ENCODE peak calls at places on chromosomes 7 and 10, in nine cellular contexts. Z is pancreas, U is Calu3, J is type B pancreatic cell, P is fibroblast of mammary gland, T is IMR-90, X is psoas muscle, Q is fibroblast of the aortic adventitia, V is endothelial cell. F is an unnamed sample.

GRCh38 chr10:122492955-122493597 is 31.7 kb downstream of the HTRA1 start:
- DNase-seq in X (no peak), U (no peak), T (peak; percentile 56), J (no peak), Q (peak; percentile 83), V (no peak), P (peak; percentile 88), Z (no peak), F (peak; percentile 84)

GRCh38 chr10:129494740-129495139 is 27.7 kb downstream of the MGMT start:
- DNase-seq in P (no peak), T (no peak), V (no peak), U (no peak), Z (no peak), Q (no peak), J (no peak), X (no peak), F (no peak)

GRCh38 chr7:69764681-69765080 is 166.4 kb downstream of the AUTS2 start:
- DNase-seq in P (no peak), J (no peak), T (no peak), Q (no peak), U (no peak), X (no peak), V (no peak), Z (no peak), F (no peak)

GRCh38 chr10:129852829-129853228 is 111.2 kb downstream of the EBF3 start:
- DNase-seq in J (no peak), T (no peak), P (no peak), X (no peak), Z (no peak), Q (no peak), V (no peak), U (no peak), F (no peak)

GRCh38 chr10:90062786-90063185 is 361.4 kb downstream of the KIF20B start:
- DNase-seq in J (no peak), X (no peak), T (peak; percentile 4), U (no peak), Z (no peak), P (peak; percentile 59), V (no peak), Q (no peak), F (no peak)

GRCh38 chr10:70920519-70920918 is 32.2 kb upstream of the PCBD1 start:
- DNase-seq in Q (no peak), V (no peak), J (no peak), P (no peak), T (no peak), U (peak; percentile 81), X (peak; percentile 3), Z (peak; percentile 77), F (no peak)

GRCh38 chr10:123945506-123945905 is 53.9 kb upstream of the CPXM2 start:
- DNase-seq in V (no peak), P (peak; percentile 76), X (no peak), Q (peak; percentile 58), Z (no peak), U (peak; percentile 4), T (peak; percentile 2), J (no peak), F (peak; percentile 74)

GRCh38 chr7:96349572-96349971 is 27.7 kb upstream of the SLC25A13 start:
- DNase-seq in Z (no peak), U (no peak), P (no peak), J (no peak), T (no peak), Q (no peak), X (no peak), V (no peak), F (no peak)

GRCh38 chr7:47946581-47947354 is 1.5 kb downstream of the PKD1L1 start:
- DNase-seq in Q (no peak), U (no peak), X (no peak), J (peak; percentile 42), T (no peak), Z (no peak), P (no peak), V (no peak), F (no peak)

GRCh38 chr7:137932881-137933269 is 69.0 kb downstream of the CREB3L2 start:
- DNase-seq in J (no peak), Q (peak; percentile 82), V (no peak), Z (no peak), P (peak; percentile 93), T (peak; percentile 77), X (no peak), U (no peak), F (peak; percentile 88)

GRCh38 chr7:118195837-118196474 is 12.0 kb downstream of the LSM8 start:
- DNase-seq in P (peak; percentile 75), V (peak; percentile 60), Q (peak; percentile 80), T (peak; percentile 70), Z (no peak), J (no peak), U (peak; percentile 63), X (no peak), F (peak; percentile 68)

GRCh38 chr10:117757121-117757795 is 214.7 kb downstream of the EMX2 start:
- DNase-seq in Z (no peak), V (no peak), T (no peak), J (no peak), U (no peak), P (no peak), X (no peak), Q (no peak), F (peak; percentile 65)

DNA sequence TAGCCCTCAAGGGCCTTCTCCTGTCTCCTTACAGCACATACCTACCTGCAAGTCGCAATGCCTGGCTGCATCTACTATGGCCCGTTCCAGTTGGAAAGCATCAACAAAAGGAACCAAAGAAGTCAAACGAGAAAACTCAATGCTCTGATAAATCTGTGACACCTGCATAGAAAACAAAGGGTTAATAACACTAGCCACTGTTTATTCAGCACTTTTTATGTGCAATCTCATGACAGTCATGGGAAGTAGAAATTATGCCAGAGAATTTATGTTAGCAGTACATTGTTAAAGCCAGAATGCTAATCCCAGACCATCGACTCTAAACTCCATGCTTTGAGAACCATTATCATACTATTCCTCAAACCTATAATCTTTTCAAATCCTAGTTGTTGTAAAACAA is 21.1 kb downstream of the EIF3A start:
- DNase-seq in Z (no peak), Q (no peak), T (no peak), P (no peak), X (no peak), J (no peak), V (no peak), U (no peak), F (no peak)
- TF ChIP-seq CTCF in Z (no peak), Q (no peak), T (no peak), P (no peak), X (no peak), J (no peak), V (no peak), U (no peak), F (no peak)

DNA sequence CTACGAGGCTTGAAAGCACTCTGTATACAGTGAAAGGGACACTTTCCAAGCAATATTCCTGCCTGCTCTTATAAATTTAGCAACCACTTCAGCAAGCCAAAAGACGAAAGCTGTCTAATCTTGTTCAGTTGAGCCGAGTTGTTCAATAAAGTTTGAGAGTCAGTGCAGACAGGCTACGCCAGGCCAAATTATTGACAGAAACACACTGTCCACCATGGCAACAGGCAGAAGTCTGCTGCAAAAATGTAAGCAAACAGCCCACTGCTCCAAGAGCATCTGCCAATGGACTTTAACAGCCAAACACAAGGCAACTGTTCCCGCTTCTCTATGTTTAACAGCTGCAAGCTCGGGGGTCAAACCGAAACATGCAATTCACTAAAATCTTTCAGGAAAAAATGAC is 85.7 kb downstream of the GLI3 start:
- DNase-seq in V (no peak), J (no peak), U (no peak), P (peak; percentile 44), Q (peak; percentile 35), T (peak; percentile 71), X (no peak), Z (no peak), F (peak; percentile 79)
- TF ChIP-seq CTCF in V (no peak), J (no peak), U (no peak), P (no peak), Q (no peak), T (no peak), X (no peak), Z (no peak), F (no peak)

GRCh38 chr7:73971315-73971700 is 56.7 kb upstream of the ELN start:
- DNase-seq in X (no peak), T (no peak), V (no peak), Z (no peak), U (no peak), Q (no peak), P (no peak), J (no peak), F (no peak)

GRCh38 chr7:73972614-73973013 is 55.4 kb upstream of the ELN start:
- DNase-seq in T (no peak), Z (no peak), V (no peak), J (peak; percentile 45), U (no peak), P (no peak), Q (no peak), X (no peak), F (no peak)

GRCh38 chr7:73973091-73973490 is 54.9 kb upstream of the ELN start:
- DNase-seq in T (no peak), U (no peak), Q (no peak), Z (peak; percentile 60), V (no peak), P (no peak), J (peak; percentile 59), X (no peak), F (no peak)

GRCh38 chr7:73970801-73971229 is 57.2 kb upstream of the ELN start:
- DNase-seq in J (no peak), T (no peak), Z (no peak), P (no peak), Q (no peak), V (no peak), X (no peak), U (no peak), F (no peak)

DNA sequence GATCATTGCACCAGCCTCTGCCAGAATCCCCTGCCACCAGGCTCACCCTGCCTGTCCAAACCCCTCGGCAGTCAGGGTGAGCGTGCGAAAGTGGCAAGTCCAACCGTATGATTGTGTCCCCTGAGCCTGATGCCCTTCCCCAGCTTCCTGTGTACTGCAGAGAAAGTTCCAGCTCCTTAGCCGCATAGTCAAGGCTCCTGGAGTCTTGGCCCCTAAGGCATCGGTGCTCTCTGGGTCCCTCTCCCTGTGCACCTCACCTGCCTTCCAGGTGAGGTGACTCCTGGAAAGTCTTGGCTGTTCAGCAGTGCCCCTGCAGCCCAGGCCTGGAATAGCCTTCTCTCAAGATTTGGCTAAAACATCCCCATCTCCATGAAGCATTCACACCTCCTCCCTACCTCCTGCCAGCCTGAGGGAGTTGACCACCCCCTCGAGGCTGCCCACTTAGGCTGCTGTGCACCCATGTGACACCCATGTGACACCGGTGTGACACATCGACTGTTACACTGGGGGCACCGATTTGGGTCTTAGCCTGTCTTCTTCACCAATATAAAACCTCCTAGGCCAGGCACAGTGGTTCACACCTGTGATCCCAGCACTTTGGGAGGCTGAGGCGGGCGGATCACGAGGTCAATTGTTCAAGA is 56.2 kb upstream of the ELN start:
- DNase-seq in V (no peak), T (no peak), J (peak; percentile 56), U (peak; percentile 28), P (no peak), Z (no peak), Q (no peak), X (no peak), F (no peak)
- TF ChIP-seq CTCF in V (no peak), T (no peak), J (no peak), U (no peak), P (no peak), Z (no peak), Q (peak; percentile 16), X (no peak), F (no peak)

DNA sequence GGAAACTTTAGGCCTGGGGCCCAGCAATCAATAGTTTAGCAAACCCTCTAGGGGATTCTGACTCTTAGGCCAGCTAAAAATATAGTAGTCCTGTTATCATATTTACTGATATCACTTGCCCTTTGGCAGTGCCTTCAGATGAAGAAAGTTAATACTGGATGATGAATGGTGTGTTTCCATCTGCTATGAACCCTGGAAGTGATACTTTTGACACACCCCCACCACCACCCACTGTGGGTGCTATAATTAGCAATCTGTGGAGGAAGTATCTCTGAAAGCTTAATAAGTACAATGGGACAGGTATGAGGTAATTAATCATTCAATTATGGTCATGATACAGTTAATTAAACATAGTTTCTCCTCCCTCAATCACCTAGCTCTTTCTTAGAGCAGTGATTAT is 90.4 kb upstream of the LRRTM3 start:
- DNase-seq in P (no peak), Q (no peak), T (no peak), Z (no peak), X (no peak), V (no peak), J (no peak), U (no peak), F (no peak)
- TF ChIP-seq CTCF in P (no peak), Q (no peak), T (no peak), Z (no peak), X (no peak), V (no peak), J (no peak), U (no peak), F (no peak)